ENCODE peak calls at places on chromosomes 13 and 19, in ten cellular contexts. A, I, E, T, L, H, O, F, D and B are unnamed samples.

GRCh38 chr13:113445791-113446487 is 7.3 kb downstream of the ADPRHL1 start:
- DNase-seq in A (no peak), I (no peak), E (no peak), T (no peak), L (no peak), H (no peak), O (no peak), F (no peak), D (no peak), B (no peak)

GRCh38 chr13:40680659-40681323 is 14.3 kb upstream of the FOXO1 start:
- DNase-seq in A (no peak), I (no peak), E (no peak), T (no peak), L (no peak), H (no peak), O (no peak), F (no peak), D (no peak), B (no peak)

GRCh38 chr13:103275708-103276107 is 209.5 kb upstream of the SLC10A2 start:
- DNase-seq in A (no peak), I (no peak), E (no peak), T (no peak), L (no peak), H (no peak), O (no peak), F (no peak), D (no peak), B (no peak)

GRCh38 chr19:50548191-50549058 is 19.8 kb downstream of the LRRC4B start:
- DNase-seq in A (no peak), I (no peak), E (no peak), T (no peak), L (no peak), H (no peak), O (no peak), F (no peak), D (no peak), B (no peak)

GRCh38 chr13:113315992-113316391 is 19.0 kb downstream of the LAMP1 start:
- DNase-seq in A (no peak), I (no peak), E (no peak), T (no peak), L (no peak), H (no peak), O (no peak), F (no peak), D (no peak), B (no peak)

GRCh38 chr19:18943465-18943864 is 2.4 kb upstream of the HOMER3 start:
- DNase-seq in A (no peak), I (no peak), E (no peak), T (no peak), L (no peak), H (no peak), O (no peak), F (no peak), D (no peak), B (no peak)

GRCh38 chr19:51514866-51515481 is 13.4 kb upstream of the SIGLEC12 start:
- DNase-seq in A (no peak), I (peak; percentile 6), E (peak; percentile 89), T (no peak), L (peak; percentile 56), H (no peak), O (peak; percentile 7), F (no peak), D (no peak), B (no peak)

GRCh38 chr19:47319923-47320871 is 10.5 kb downstream of the C5AR1 start:
- DNase-seq in A (no peak), I (no peak), E (no peak), T (no peak), L (no peak), H (no peak), O (no peak), F (no peak), D (no peak), B (no peak)

GRCh38 chr19:5149930-5150329 is 181.0 kb downstream of the KDM4B start:
- DNase-seq in A (no peak), I (no peak), E (no peak), T (no peak), L (no peak), H (peak; percentile 44), O (no peak), F (no peak), D (no peak), B (no peak)

GRCh38 chr13:83883061-83883523 is 818 bp upstream of the SLITRK1 start:
- DNase-seq in A (no peak), I (no peak), E (no peak), T (no peak), L (no peak), H (no peak), O (no peak), F (no peak), D (no peak), B (no peak)

GRCh38 chr13:83881031-83881727 is 1.1 kb downstream of the SLITRK1 start:
- DNase-seq in A (no peak), I (no peak), E (no peak), T (no peak), L (no peak), H (no peak), O (no peak), F (no peak), D (no peak), B (no peak)

GRCh38 chr13:83880275-83881027 is 1.8 kb downstream of the SLITRK1 start:
- DNase-seq in A (no peak), I (no peak), E (no peak), T (no peak), L (no peak), H (no peak), O (no peak), F (no peak), D (no peak), B (no peak)

GRCh38 chr13:83882626-83882959 is 319 bp upstream of the SLITRK1 start:
- DNase-seq in A (no peak), I (no peak), E (no peak), T (no peak), L (no peak), H (no peak), O (no peak), F (no peak), D (no peak), B (no peak)

DNA sequence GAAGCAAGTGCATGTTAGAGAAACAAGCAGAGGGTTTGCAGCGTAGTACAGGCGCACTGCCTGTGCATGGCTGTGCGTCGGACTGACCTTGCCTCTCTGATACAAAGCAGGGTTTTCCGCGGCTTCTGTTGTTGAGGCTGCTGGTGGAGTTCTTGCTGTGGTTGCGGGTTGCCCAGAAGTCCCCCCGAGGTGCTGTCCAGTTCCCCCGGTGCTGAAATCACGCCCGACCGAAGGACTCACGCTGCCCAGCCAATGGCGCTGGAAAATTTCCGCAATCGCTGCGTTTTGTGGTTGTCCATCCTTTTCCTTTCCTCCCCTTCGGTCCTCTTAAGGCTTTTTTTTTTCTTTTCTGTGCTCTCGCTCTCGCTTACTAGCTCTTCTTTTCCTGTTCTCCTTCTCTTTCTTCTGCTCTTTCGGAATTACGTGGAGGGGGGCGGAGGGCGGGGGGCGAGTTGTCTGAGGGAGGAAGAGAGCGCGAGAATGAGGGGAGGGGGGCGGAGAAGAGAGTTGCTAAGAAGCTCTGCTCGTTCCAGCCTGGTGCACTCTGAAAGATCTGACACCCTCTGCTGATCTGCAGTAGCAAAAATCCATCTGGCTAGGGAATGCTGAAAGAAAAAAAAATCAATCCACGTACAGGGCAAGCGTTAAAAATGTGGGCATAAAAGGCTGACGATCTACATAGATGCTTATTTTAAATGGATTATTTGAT is at the start of gene SLITRK1:
- DNase-seq in A (peak; percentile 43), I (peak; percentile 93), E (no peak), T (peak; percentile 19), L (no peak), H (no peak), O (peak; percentile 42), F (no peak), D (peak; percentile 29), B (no peak)
- TF ChIP-seq CTCF in A (no peak), I (no peak), E (no peak), T (no peak), L (no peak), H (no peak), O (no peak), F (no peak), D (no peak), B (no peak)

GRCh38 chr19:58387338-58388174 is 487 bp downstream of the RPS5 start:
- DNase-seq in A (no peak), I (no peak), E (no peak), T (no peak), L (no peak), H (no peak), O (no peak), F (no peak), D (no peak), B (no peak)
- TF ChIP-seq CTCF in A (no peak), I (no peak), E (peak; percentile 34), T (peak; percentile 5), L (no peak), H (no peak), O (no peak), F (no peak), D (no peak), B (no peak)

DNA sequence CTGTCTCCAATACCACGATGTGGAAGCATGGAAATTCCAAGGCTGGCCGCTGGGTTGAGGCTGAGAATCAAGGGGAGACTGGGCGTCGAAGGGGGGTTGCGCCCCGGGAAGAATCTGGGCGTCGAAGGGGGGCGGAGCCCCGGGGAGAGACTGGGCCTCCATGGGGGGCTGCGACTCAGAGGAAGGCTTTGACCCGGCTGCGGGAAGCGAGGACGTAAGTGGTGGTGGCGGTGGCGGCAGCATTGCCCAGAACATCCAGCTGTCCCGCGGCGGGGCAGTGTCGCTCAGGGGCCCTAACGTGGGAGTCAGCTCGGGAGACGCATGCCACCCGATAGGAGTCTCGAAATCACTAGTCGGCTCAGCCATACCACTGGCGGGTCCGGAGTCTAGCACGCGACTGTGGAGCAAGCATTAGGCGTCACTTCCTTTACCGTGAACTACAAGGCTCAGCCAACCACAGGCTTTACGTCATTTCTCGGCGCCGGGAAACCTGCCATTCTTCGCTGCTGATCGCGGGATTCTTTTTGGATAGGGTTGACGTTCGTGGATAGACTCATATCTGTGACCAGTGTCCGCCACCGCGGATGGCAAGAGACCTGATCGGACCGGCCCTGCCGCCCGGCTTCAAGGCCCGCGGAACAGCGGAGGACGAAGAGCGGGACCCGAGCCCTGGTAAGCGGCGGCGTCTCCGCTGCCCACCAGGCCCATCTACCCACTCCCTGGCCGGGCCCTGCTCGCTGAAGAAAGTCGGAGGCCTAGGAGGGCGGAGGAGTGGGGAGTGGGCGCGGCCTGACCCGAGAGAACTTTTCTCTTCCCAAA is at the start of the genes GPALPP1 and NUFIP1:
- DNase-seq in A (peak; percentile 95), I (peak; percentile 89), E (peak; percentile 91), T (peak; percentile 81), L (peak; percentile 83), H (peak; percentile 92), O (peak; percentile 80), F (peak; percentile 94), D (peak; percentile 96), B (peak; percentile 74)
- TF ChIP-seq CTCF in A (peak; percentile 31), I (peak; percentile 20), E (no peak), T (peak; percentile 12), L (no peak), H (no peak), O (peak; percentile 3), F (no peak), D (no peak), B (no peak)

GRCh38 chr13:46317120-46317519 is 69.9 kb downstream of the RUBCNL start:
- DNase-seq in A (no peak), I (no peak), E (no peak), T (no peak), L (no peak), H (no peak), O (no peak), F (no peak), D (no peak), B (no peak)
- TF ChIP-seq CTCF in A (no peak), I (no peak), E (peak; percentile 21), T (no peak), L (no peak), H (no peak), O (no peak), F (no peak), D (no peak), B (no peak)

GRCh38 chr19:1237027-1237659 is 662 bp downstream of the CBARP start:
- DNase-seq in A (peak; percentile 51), I (no peak), E (no peak), T (no peak), L (no peak), H (no peak), O (no peak), F (no peak), D (no peak), B (no peak)
- TF ChIP-seq CTCF in A (no peak), I (no peak), E (no peak), T (no peak), L (no peak), H (no peak), O (no peak), F (no peak), D (no peak), B (no peak)